ENCODE peak calls at places on chromosomes 7 and 10, in four cellular contexts. Q is HepG2, T is H1, F is GM12878. J is an unnamed sample. For H3K36me3, the result is how much of the 10 kb centered on the place peaks cover.

GRCh38 chr7:135162382-135163001 is 8.0 kb downstream of the CYREN start:
- DNase-seq in Q (no peak), T (no peak), F (no peak), J (no peak)

GRCh38 chr7:73329861-73330581 is 2.1 kb downstream of the FKBP6 start:
- DNase-seq in Q (no peak), T (no peak), F (no peak), J (no peak)

GRCh38 chr10:68052463-68052862 is 22.6 kb downstream of the HERC4 start:
- DNase-seq in Q (no peak), T (no peak), F (no peak), J (no peak)

GRCh38 chr7:94160719-94161435 is 156.7 kb upstream of the BET1 start:
- DNase-seq in Q (no peak), T (no peak), F (peak), J (no peak)

GRCh38 chr10:92438220-92438619 is 135.7 kb downstream of the IDE start:
- DNase-seq in Q (no peak), T (no peak), F (no peak), J (no peak)

GRCh38 chr7:77395543-77395942 is 20.6 kb downstream of the GSAP start:
- DNase-seq in Q (no peak), T (no peak), F (no peak), J (no peak)

GRCh38 chr10:7410800-7411670 is at the start of gene SFMBT2:
- DNase-seq in Q (no peak), T (peak), F (no peak), J (no peak)

GRCh38 chr10:96840841-96841518 is 8.9 kb downstream of the LCOR start:
- DNase-seq in Q (peak), T (no peak), F (no peak), J (no peak)

GRCh38 chr7:128459394-128459878 is 3.8 kb downstream of the HILPDA start:
- DNase-seq in Q (peak), T (peak), F (peak), J (peak)

GRCh38 chr10:124213881-124214523 is 120.6 kb upstream of the CHST15 start:
- DNase-seq in Q (no peak), T (no peak), F (no peak), J (no peak)

GRCh38 chr7:157785021-157785441 is 448.2 kb downstream of the DNAJB6 start:
- DNase-seq in Q (no peak), T (no peak), F (no peak), J (no peak)

GRCh38 chr10:120161116-120161515 is 268.6 kb downstream of the SEC23IP start:
- DNase-seq in Q (no peak), T (no peak), F (peak), J (no peak)

GRCh38 chr10:120162471-120162870 is 269.9 kb downstream of the SEC23IP start:
- DNase-seq in Q (no peak), T (no peak), F (no peak), J (no peak)

DNA sequence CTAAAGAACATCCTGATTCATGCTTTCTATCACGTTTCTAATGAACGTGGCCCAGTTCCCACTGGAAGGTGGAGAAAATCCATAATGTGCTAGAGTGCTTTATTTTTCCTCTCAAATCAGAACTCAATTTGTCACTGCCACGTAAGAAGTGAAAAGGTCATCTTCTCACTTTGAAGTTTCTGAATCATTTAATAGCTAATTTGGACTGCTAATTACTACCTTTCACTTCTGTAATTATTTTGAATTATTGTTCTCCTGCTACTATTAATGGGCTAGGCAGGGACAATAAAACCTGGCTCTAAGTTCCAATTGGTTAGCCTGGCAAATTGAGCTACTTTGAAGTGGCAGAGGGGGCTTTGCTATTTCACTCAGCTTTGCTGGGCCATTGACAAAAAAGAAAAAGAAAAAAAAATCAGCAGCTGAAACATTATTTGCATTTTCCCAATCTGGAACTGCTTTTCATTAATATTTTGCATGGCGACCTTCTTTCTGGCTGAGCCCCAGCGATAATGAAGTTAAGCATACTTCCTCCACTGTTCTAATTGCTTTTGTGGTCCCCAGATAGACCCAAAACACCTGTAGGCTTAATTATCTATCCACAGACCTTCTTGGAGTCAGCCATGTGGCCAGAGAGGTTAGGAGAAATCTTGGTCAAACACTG is 264.2 kb downstream of the SEC23IP start:
- DNase-seq in Q (no peak), T (no peak), F (peak), J (no peak)
- TF ChIP-seq SUZ12 in Q (no peak), T (no peak), F (no peak), J (no peak)

GRCh38 chr7:121945066-121945848 is 72.3 kb downstream of the PTPRZ1 start:
- DNase-seq in Q (no peak), T (no peak), F (no peak), J (no peak)

GRCh38 chr7:121940907-121941306 is 67.9 kb downstream of the PTPRZ1 start:
- DNase-seq in Q (no peak), T (no peak), F (no peak), J (no peak)

GRCh38 chr7:121941836-121942235 is 68.9 kb downstream of the PTPRZ1 start:
- DNase-seq in Q (no peak), T (no peak), F (no peak), J (no peak)

GRCh38 chr7:121945849-121946238 is 72.9 kb downstream of the PTPRZ1 start:
- DNase-seq in Q (no peak), T (no peak), F (no peak), J (no peak)
- TF ChIP-seq ZNF274 in Q (no peak), T (no peak), F (no peak), J (no peak)

DNA sequence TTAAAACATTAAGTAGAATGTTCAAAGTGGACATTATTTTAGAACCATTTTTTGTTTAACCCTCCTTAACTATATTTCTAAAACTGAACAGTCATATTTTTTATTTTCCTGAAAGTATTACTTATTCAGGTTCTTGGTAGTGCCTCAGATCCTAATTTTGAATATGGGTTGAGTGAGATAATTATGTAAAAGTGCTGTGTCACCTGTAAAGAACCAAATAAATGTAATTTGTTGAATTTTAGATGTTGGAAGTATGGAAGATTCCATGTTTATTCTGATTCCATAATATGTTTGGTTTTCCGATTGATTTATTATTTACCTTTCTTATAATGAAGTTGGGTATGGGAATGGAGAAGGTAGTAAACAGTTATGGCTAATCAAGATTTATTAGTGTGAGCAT is 61.4 kb downstream of the LUC7L2 start:
- DNase-seq in Q (no peak), T (no peak), F (no peak), J (no peak)
- H3K36me3 ChIP-seq in Q (under half), T (under half), F (under half), J (under half)

GRCh38 chr7:66016131-66016461 is 34.1 kb upstream of the GUSB start:
- DNase-seq in Q (peak), T (no peak), F (no peak), J (no peak)
- TF ChIP-seq SUZ12 in Q (no peak), T (no peak), F (no peak), J (no peak)

GRCh38 chr7:151773795-151774194 is 103.1 kb downstream of the PRKAG2 start:
- DNase-seq in Q (no peak), T (no peak), F (no peak), J (no peak)
- TF ChIP-seq ZNF274 in Q (no peak), T (no peak), F (no peak), J (no peak)

GRCh38 chr7:117819558-117819957 is 53.7 kb downstream of the CTTNBP2 start:
- DNase-seq in Q (no peak), T (no peak), F (no peak), J (no peak)
- H3K36me3 ChIP-seq in Q (under half), T (under half), F (under half), J (under half)

DNA sequence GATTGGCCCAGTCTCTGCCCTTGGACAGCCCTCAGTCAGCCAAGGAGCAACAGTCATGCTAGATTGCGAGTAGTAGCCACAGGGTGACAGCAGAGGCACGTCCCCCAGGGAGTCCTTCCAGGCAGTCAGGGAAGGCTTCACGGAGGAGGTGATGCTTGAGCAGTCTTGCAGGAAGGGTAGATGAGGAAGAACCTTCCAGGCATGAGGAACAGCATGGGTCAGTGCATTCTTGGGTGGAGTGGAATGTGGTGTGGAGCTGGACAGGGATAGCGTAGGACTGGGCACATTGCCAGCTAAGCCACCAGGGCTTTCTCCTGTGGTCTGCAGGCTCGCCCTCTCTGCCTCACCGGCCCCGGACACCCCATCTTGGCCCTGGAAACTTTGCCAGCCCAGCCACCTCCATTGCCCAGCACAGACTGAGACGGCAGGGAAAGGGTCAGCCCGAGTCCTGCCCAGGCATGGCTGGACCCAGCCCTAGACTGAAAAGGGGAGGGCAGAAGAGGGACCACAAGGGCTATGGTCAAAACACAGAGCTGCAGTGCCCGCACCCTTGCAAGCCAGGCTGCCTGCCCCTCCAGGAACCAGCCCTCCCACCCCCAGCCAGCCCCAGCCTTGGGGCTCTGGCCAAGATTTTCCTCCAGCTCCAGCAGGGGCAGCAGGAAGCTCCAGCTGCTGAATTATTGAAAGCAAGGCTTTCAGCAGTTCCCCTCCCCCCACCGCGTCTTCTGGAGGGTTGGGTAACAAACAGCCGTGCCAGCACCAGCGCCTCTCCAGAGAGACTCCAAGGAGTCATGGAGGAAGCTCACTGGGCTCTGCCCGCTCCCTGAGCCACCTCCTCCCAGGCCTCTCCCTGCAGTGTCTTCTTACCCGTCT is 18.7 kb downstream of the SRRM3 start:
- DNase-seq in Q (peak), T (peak), F (no peak), J (peak)
- TF ChIP-seq SUZ12 in Q (no peak), T (no peak), F (no peak), J (no peak)

GRCh38 chr10:86188796-86189558 is 177.6 kb downstream of the GRID1 start:
- DNase-seq in Q (no peak), T (no peak), F (no peak), J (no peak)
- TF ChIP-seq ZNF274 in Q (no peak), T (no peak), F (no peak), J (no peak)

GRCh38 chr10:120262857-120263547 is 194.0 kb upstream of the PLPP4 start:
- DNase-seq in Q (no peak), T (no peak), F (peak), J (no peak)
- H3K36me3 ChIP-seq in Q (under half), T (under half), F (under half), J (under half)

GRCh38 chr7:86667732-86668131 is 24.0 kb downstream of the GRM3 start:
- DNase-seq in Q (no peak), T (no peak), F (no peak), J (peak)

GRCh38 chr7:86664486-86664885 is 20.8 kb downstream of the GRM3 start:
- DNase-seq in Q (no peak), T (no peak), F (no peak), J (no peak)

GRCh38 chr7:86664991-86665390 is 21.3 kb downstream of the GRM3 start:
- DNase-seq in Q (no peak), T (no peak), F (no peak), J (no peak)

GRCh38 chr7:86665669-86666068 is 22.0 kb downstream of the GRM3 start:
- DNase-seq in Q (no peak), T (no peak), F (no peak), J (no peak)

DNA sequence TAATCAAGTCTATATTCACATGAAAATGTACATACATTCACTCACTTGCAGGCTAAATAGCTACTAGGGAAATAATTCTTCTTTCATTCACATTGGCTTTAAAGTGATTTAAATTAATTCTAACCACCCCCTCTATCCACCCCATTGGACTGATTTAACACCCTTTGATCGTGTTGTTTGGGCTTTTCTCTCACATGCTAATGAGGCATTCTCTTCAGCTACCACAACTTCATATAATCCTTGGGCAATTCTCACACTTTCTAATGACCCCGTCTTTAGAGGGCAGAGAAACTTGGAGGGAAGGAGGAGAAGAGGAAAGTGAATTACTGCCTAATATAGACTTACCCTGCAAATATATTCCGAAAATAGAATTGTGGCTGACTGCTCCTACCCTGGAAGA is 24.6 kb downstream of the GRM3 start:
- DNase-seq in Q (no peak), T (no peak), F (no peak), J (peak)
- TF ChIP-seq SUZ12 in Q (no peak), T (no peak), F (no peak), J (no peak)

J was measured in NT2/D1.